ENCODE peak calls at places on chromosomes 7 and 10, in nine cellular contexts. K is body of pancreas; Y is tibial artery; L is H9; M is CD8-positive, alpha-beta T cell; Z is lower lobe of right lung; C is left ventricle myocardium inferior; J is heart right ventricle; N is heart left ventricle. W is an unnamed sample. For H3K4me1, the result is how much of the 10 kb centered on the place peaks cover.

GRCh38 chr7:149310113-149310836 is 48.3 kb downstream of the ZNF783 start:
- DNase-seq in Z (no peak), M (no peak), L (no peak), J (no peak), Y (no peak), C (no peak), N (no peak), K (peak), W (peak)

GRCh38 chr10:71255817-71256660 is 43.7 kb downstream of the UNC5B start:
- DNase-seq in Y (no peak), Z (no peak), C (peak), L (no peak), J (peak), K (no peak), M (no peak), N (peak), W (no peak)

GRCh38 chr7:143375298-143376034 is 5.7 kb upstream of the ZYX start:
- DNase-seq in M (peak), Y (no peak), J (no peak), Z (no peak), C (no peak), N (no peak), L (no peak), K (peak), W (peak)

GRCh38 chr7:109532262-109532992 is 962.8 kb downstream of the DNAJB9 start:
- DNase-seq in Y (no peak), M (no peak), N (no peak), C (no peak), Z (no peak), J (no peak), K (no peak), L (no peak), W (no peak)

GRCh38 chr7:139860090-139860773 is 31.2 kb downstream of the TBXAS1 start:
- DNase-seq in L (no peak), K (peak), N (peak), Z (peak), Y (no peak), J (no peak), C (peak), M (no peak), W (no peak)

GRCh38 chr10:63217120-63217605 is 84.0 kb downstream of the NRBF2 start:
- DNase-seq in M (no peak), Z (no peak), J (peak), K (peak), L (no peak), C (no peak), N (no peak), Y (no peak), W (peak)

GRCh38 chr7:67525588-67525987 is 529.0 kb downstream of the TYW1 start:
- DNase-seq in N (no peak), C (no peak), K (no peak), Z (no peak), Y (no peak), M (no peak), L (peak), J (no peak), W (peak)

GRCh38 chr10:69958232-69958902 is 94.3 kb upstream of the MACROH2A2 start:
- DNase-seq in M (peak), Y (no peak), K (peak), N (no peak), Z (no peak), C (no peak), L (peak), J (no peak), W (peak)

GRCh38 chr10:118112496-118113125 is 65.9 kb upstream of the RAB11FIP2 start:
- DNase-seq in Z (no peak), Y (no peak), C (no peak), N (no peak), M (no peak), J (no peak), L (no peak), K (no peak), W (no peak)

GRCh38 chr10:43931308-43931930 is 282.7 kb upstream of the ZNF32 start:
- DNase-seq in J (no peak), Y (no peak), N (no peak), C (no peak), K (no peak), L (peak), M (no peak), Z (no peak), W (no peak)

GRCh38 chr10:24848169-24848688 is 104.2 kb downstream of the PRTFDC1 start:
- DNase-seq in N (no peak), J (no peak), Z (no peak), Y (no peak), K (no peak), M (no peak), L (no peak), C (no peak), W (no peak)

GRCh38 chr10:52740913-52741675 is 31.5 kb downstream of the MBL2 start:
- DNase-seq in J (no peak), K (peak), Z (no peak), Y (no peak), C (no peak), N (no peak), M (peak), L (peak), W (peak)

GRCh38 chr10:20166291-20166690 is 350.1 kb downstream of the PLXDC2 start:
- DNase-seq in C (no peak), N (no peak), L (no peak), J (no peak), K (no peak), M (no peak), Y (no peak), Z (no peak), W (no peak)

GRCh38 chr10:86017841-86018734 is 348.5 kb downstream of the GRID1 start:
- DNase-seq in Y (no peak), Z (peak), K (peak), L (no peak), N (peak), C (peak), J (peak), M (no peak), W (no peak)

GRCh38 chr10:122986340-122986739 is 6.1 kb downstream of the PSTK start:
- DNase-seq in Z (no peak), M (no peak), N (no peak), C (no peak), Y (no peak), K (no peak), J (no peak), L (no peak), W (no peak)

GRCh38 chr7:29859491-29860180 is 53.3 kb downstream of the WIPF3 start:
- DNase-seq in L (no peak), K (peak), J (peak), N (no peak), M (no peak), Y (no peak), Z (no peak), C (no peak), W (no peak)

GRCh38 chr10:71821909-71822763 is 28.9 kb downstream of the PSAP start:
- DNase-seq in Y (no peak), L (no peak), K (no peak), N (no peak), C (no peak), Z (no peak), M (no peak), J (no peak), W (no peak)

GRCh38 chr10:122044045-122044661 is 55.2 kb downstream of the TACC2 start:
- DNase-seq in Y (peak), N (peak), K (peak), M (no peak), L (no peak), Z (no peak), J (peak), C (no peak), W (peak)

GRCh38 chr7:130708001-130708400 is 21.7 kb upstream of the TSGA13 start:
- DNase-seq in Z (no peak), K (no peak), J (no peak), N (no peak), M (no peak), C (no peak), L (no peak), Y (no peak), W (no peak)

GRCh38 chr10:133366751-133367150 is 6.4 kb downstream of the ECHS1 start:
- DNase-seq in N (no peak), Y (peak), L (no peak), J (no peak), Z (no peak), M (no peak), K (no peak), C (no peak), W (no peak)

GRCh38 chr7:79897166-79897565 is 237.5 kb upstream of the GNAI1 start:
- DNase-seq in N (no peak), M (no peak), L (no peak), K (no peak), Y (no peak), J (no peak), C (no peak), Z (no peak), W (no peak)

GRCh38 chr7:34902181-34902580 is 135.1 kb downstream of the DPY19L1 start:
- DNase-seq in K (no peak), Z (no peak), J (no peak), M (no peak), L (no peak), Y (no peak), C (no peak), N (no peak), W (no peak)

GRCh38 chr7:29039747-29040569 is 81.8 kb upstream of the TRIL start:
- DNase-seq in J (no peak), Z (no peak), N (no peak), Y (no peak), K (no peak), M (no peak), L (no peak), C (no peak), W (no peak)

GRCh38 chr7:20798081-20798693 is 11.5 kb upstream of the SP8 start:
- DNase-seq in C (no peak), Z (peak), J (no peak), L (peak), K (peak), Y (no peak), N (no peak), M (no peak), W (peak)

GRCh38 chr7:33933611-33934281 is 28.4 kb downstream of the BMPER start:
- DNase-seq in N (no peak), Z (no peak), C (no peak), M (no peak), Y (no peak), K (no peak), J (no peak), L (no peak), W (no peak)

DNA sequence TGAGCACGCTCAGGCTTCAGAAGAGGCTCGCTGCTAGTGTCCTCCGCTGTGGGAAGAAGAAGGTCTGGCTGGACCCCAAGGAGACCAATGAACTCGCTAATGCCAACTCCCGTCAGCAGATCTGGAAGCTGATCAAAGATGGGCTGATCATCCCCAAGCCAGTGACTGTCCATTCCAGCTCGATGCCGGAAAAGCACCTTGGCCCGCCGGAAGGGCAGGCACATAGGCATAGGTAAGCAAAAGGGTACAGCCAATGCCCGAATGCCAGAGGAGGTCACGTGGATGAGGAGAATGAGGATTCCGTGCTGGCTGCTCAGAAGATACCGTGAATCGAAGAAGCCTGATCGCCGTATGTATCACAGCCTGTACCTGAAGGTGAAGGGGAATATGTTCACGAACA is 5.7 kb upstream of the PPP2R2D start:
- DNase-seq in L (no peak), M (no peak), J (no peak), C (no peak), K (no peak), Y (no peak), N (no peak), Z (no peak), W (no peak)
- H3K4me1 ChIP-seq in L (under half), M (under half), J (under half), C (under half), K (under half), Y (under half), N (under half), Z (under half), W (under half)

DNA sequence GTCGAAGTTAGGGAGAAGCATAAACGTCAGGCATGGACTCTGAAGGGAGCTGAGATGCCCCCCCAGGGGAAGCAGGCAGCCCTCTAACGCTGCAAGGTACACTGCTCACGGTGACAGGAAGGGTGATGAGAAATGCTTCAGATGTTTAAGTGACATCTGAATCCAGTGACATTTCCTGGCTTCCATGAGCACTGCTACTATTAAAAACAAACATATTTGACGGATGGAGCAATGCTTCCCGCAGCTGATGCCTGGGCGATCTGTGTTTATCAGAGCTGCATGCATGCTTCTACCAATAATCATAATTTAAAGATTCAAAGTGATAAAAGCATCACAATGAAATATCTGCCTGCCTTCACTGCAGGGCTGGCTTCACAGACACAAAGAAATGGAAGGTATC is 66.0 kb upstream of the AOAH start:
- DNase-seq in J (no peak), K (no peak), L (no peak), C (no peak), Z (no peak), N (no peak), Y (no peak), M (peak), W (peak)
- H3K27ac ChIP-seq in J (no peak), K (no peak), L (no peak), C (no peak), Z (no peak), N (no peak), Y (no peak), M (no peak), W (no peak)

DNA sequence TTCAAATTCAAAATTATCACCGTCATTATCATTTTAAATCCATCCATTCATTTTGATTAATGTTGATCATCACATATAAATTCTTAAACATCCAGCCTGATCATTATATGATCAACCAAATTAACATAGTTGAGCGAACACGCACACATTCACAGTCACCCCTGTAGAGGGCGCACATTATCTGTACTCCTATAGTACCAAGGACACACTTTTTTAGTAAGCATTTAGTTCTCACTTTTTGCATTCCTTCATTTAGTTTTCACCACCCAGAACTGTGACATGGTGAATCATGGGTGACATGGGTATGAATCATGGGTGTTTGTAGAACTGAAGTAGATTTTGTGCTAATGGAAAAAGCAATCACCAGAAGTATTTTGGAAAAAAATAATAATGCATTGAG is 26.0 kb upstream of the ZNF735 start:
- DNase-seq in M (no peak), N (no peak), Z (no peak), J (no peak), Y (no peak), K (no peak), C (no peak), L (no peak), W (peak)
- TF ChIP-seq CTCF in M (no peak), N (peak), Z (peak), J (peak), Y (peak), K (no peak), C (peak), L (peak), W (peak)

DNA sequence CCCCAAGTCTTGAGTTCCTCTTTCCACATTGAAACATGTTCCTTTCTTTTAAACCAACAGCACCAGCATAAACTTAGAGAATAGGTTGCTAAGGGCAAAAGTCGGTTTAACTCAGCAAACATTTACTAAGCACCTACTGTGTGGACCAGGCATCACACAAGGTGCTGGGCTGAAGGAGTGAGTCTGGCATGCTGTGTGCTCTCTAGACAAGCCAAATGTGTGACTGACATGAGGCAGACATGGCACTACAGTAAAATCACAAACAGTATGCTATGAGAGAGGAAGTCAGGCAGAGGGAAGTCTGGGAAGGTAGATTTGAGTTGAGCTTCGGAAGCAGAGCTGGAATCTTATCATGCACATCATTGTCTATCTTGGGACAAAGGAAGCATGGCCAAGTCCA is 10.9 kb upstream of the RASSF4 start:
- DNase-seq in M (no peak), J (no peak), K (no peak), Z (no peak), N (peak), Y (peak), C (no peak), L (peak), W (no peak)
- H3K4me1 ChIP-seq in M (under half), J (half or more), K (under half), Z (under half), N (half or more), Y (under half), C (half or more), L (under half), W (under half)

GRCh38 chr10:87547734-87548311 is 43.1 kb downstream of the MINPP1 start:
- DNase-seq in C (no peak), Y (no peak), N (no peak), K (no peak), L (no peak), J (no peak), Z (no peak), M (no peak), W (no peak)
- H3K27ac ChIP-seq in C (no peak), Y (peak), N (no peak), K (peak), L (no peak), J (no peak), Z (peak), M (no peak), W (no peak)

GRCh38 chr10:104631946-104632345 is 9.1 kb upstream of the SORCS3 start:
- DNase-seq in L (no peak), Y (no peak), M (no peak), C (no peak), J (no peak), N (no peak), K (no peak), Z (no peak), W (no peak)
- TF ChIP-seq CTCF in L (no peak), Y (no peak), M (no peak), C (no peak), J (no peak), N (no peak), K (no peak), Z (no peak), W (no peak)

GRCh38 chr7:44985900-44986217 is 7.0 kb upstream of the MYO1G start:
- DNase-seq in M (no peak), Z (no peak), J (no peak), C (no peak), L (no peak), N (no peak), Y (no peak), K (no peak), W (no peak)
- H3K4me1 ChIP-seq in M (under half), Z (under half), J (under half), C (under half), L (under half), N (under half), Y (under half), K (under half), W (under half)

GRCh38 chr10:95355241-95355779 is 64.5 kb upstream of the PDLIM1 start:
- DNase-seq in J (no peak), Z (no peak), L (no peak), Y (no peak), N (no peak), K (no peak), M (no peak), C (no peak), W (peak)
- H3K27ac ChIP-seq in J (no peak), Z (no peak), L (no peak), Y (peak), N (no peak), K (no peak), M (no peak), C (peak), W (no peak)